ENCODE peak calls at places on chromosomes 5 and 9, in seven cellular contexts. O, V, T, W, Q, L and C are unnamed samples.

GRCh38 chr9:108412755-108413154 is 443.0 kb downstream of the ACTL7B start:
- DNase-seq in L (peak), T (no peak), W (no peak), O (no peak), V (no peak), Q (no peak), C (no peak)

GRCh38 chr5:116766470-116766947 is 191.9 kb upstream of the SEMA6A start:
- DNase-seq in V (peak), Q (no peak), T (no peak), W (no peak), L (peak), O (no peak), C (peak)

GRCh38 chr9:15977438-15977837 is 424.6 kb downstream of the CCDC171 start:
- DNase-seq in V (no peak), Q (no peak), O (no peak), L (no peak), T (no peak), W (no peak), C (no peak)

GRCh38 chr9:92846662-92847145 is 31.1 kb downstream of the ZNF484 start:
- DNase-seq in T (no peak), V (no peak), O (no peak), L (no peak), W (no peak), Q (no peak), C (no peak)

GRCh38 chr5:96483878-96484277 is 50.8 kb upstream of the PCSK1 start:
- DNase-seq in T (peak), L (peak), W (no peak), Q (no peak), V (peak), O (no peak), C (peak)

GRCh38 chr9:1050125-1050895 is at the start of gene DMRT2:
- DNase-seq in Q (no peak), W (no peak), V (peak), O (no peak), T (no peak), L (peak), C (no peak)

GRCh38 chr5:178058321-178059012 is 54.9 kb upstream of the N4BP3 start:
- DNase-seq in Q (no peak), V (no peak), W (no peak), L (no peak), O (no peak), T (no peak), C (no peak)

GRCh38 chr9:613771-614347 is 227.6 kb upstream of the DMRT1 start:
- DNase-seq in O (no peak), L (peak), T (peak), Q (no peak), V (peak), W (no peak), C (peak)

GRCh38 chr9:131418143-131419028 is 24.5 kb downstream of the PRRC2B start:
- DNase-seq in T (no peak), W (no peak), O (peak), Q (no peak), L (no peak), V (no peak), C (no peak)

GRCh38 chr5:142202282-142202681 is 93.7 kb downstream of the NDFIP1 start:
- DNase-seq in W (no peak), L (no peak), V (no peak), Q (no peak), T (no peak), O (no peak), C (no peak)

GRCh38 chr5:179319741-179320281 is 25.4 kb downstream of the ADAMTS2 start:
- DNase-seq in L (no peak), W (no peak), T (no peak), O (peak), Q (no peak), V (no peak), C (no peak)

GRCh38 chr5:108615216-108615615 is 132.5 kb upstream of the FER start:
- DNase-seq in T (no peak), V (peak), Q (no peak), W (no peak), O (no peak), L (no peak), C (no peak)

GRCh38 chr5:136766456-136766855 is 401.1 kb upstream of the TRPC7 start:
- DNase-seq in W (no peak), T (no peak), O (no peak), V (no peak), Q (no peak), L (peak), C (no peak)

GRCh38 chr9:90815183-90815943 is 13.7 kb downstream of the SYK start:
- DNase-seq in T (no peak), Q (no peak), V (no peak), W (no peak), O (no peak), L (peak), C (peak)